ENCODE peak calls at places on chromosomes 12 and 14, in nine cellular contexts. L is stimulated activated naive CD4-positive, alpha-beta T cell treated with Interleukin-2 at 50 U/mL for 16 hours; G is MM.1S; I is LoVo; C is fibroblast of lung; Q is tibial nerve; R is head of caudate nucleus; S is MV-4-11; M is T-helper 2 cell. H is an unnamed sample.

GRCh38 chr14:68788275-68789001 is 4.4 kb downstream of the ZFP36L1 start:
- DNase-seq in L (no peak), G (no peak), C (peak; percentile 24), I (no peak), R (no peak), S (no peak), Q (no peak), M (no peak), H (no peak)

GRCh38 chr12:6777386-6777785 is 5.1 kb downstream of the LAG3 start:
- DNase-seq in C (no peak), Q (no peak), I (no peak), R (no peak), M (no peak), G (no peak), L (no peak), S (no peak), H (no peak)

GRCh38 chr12:118061011-118061875 is at the start of gene WSB2:
- DNase-seq in C (peak; percentile 71), G (peak; percentile 6), R (peak; percentile 90), I (peak; percentile 46), M (peak; percentile 63), L (peak; percentile 55), Q (peak; percentile 84), S (no peak), H (peak; percentile 84)

GRCh38 chr12:65169311-65170244 is at the start of gene LEMD3:
- DNase-seq in L (peak; percentile 93), Q (peak; percentile 90), R (peak; percentile 95), G (peak; percentile 99), I (peak; percentile 99), M (peak; percentile 97), S (peak; percentile 76), C (peak; percentile 87), H (peak; percentile 93)

GRCh38 chr12:2298556-2299195 is 245.9 kb downstream of the CACNA1C start:
- DNase-seq in S (no peak), L (no peak), M (no peak), I (no peak), R (no peak), G (no peak), Q (no peak), C (no peak), H (no peak)

GRCh38 chr12:92585106-92585775 is 117.5 kb upstream of the PLEKHG7 start:
- DNase-seq in L (no peak), Q (no peak), C (no peak), G (no peak), M (no peak), I (no peak), R (no peak), S (peak; percentile 68), H (no peak)

GRCh38 chr12:73321776-73322175 is 1049.6 kb downstream of the TRHDE start:
- DNase-seq in L (no peak), M (no peak), Q (no peak), R (no peak), C (no peak), I (no peak), S (no peak), G (no peak), H (no peak)

GRCh38 chr14:93219103-93219726 is 12.2 kb downstream of the UBR7 start:
- DNase-seq in Q (peak; percentile 26), C (peak; percentile 72), R (peak; percentile 58), I (peak; percentile 45), S (peak; percentile 53), L (peak; percentile 16), G (peak; percentile 54), M (peak; percentile 79), H (no peak)

GRCh38 chr12:28059220-28059619 is 86.7 kb upstream of the PTHLH start:
- DNase-seq in Q (no peak), R (no peak), C (no peak), L (no peak), M (no peak), I (no peak), S (no peak), G (no peak), H (no peak)

GRCh38 chr12:106897082-106897481 is 58.6 kb upstream of the TMEM263 start:
- DNase-seq in M (no peak), C (peak; percentile 44), I (no peak), S (no peak), R (no peak), G (no peak), Q (no peak), L (no peak), H (no peak)

GRCh38 chr14:93044601-93045000 is 71.1 kb downstream of the ITPK1 start:
- DNase-seq in G (no peak), L (no peak), R (no peak), I (peak; percentile 53), Q (no peak), C (no peak), S (peak; percentile 79), M (no peak), H (no peak)

GRCh38 chr12:52247622-52248540 is 14.8 kb downstream of the KRT7 start:
- DNase-seq in R (no peak), I (no peak), S (no peak), M (no peak), G (no peak), L (no peak), Q (no peak), C (no peak), H (no peak)

GRCh38 chr12:119693006-119693405 is 25.1 kb downstream of the PRKAB1 start:
- DNase-seq in M (no peak), I (peak; percentile 93), L (no peak), C (peak; percentile 95), S (no peak), Q (peak; percentile 39), G (no peak), R (no peak), H (peak; percentile 86)

GRCh38 chr12:75364918-75365317 is 26.0 kb upstream of the GLIPR1L2 start:
- DNase-seq in M (no peak), C (peak; percentile 70), I (no peak), S (peak; percentile 96), Q (no peak), R (no peak), G (no peak), L (no peak), H (no peak)

GRCh38 chr14:49975286-49975685 is 82.4 kb downstream of the ARF6 start:
- DNase-seq in I (peak; percentile 75), G (no peak), Q (no peak), M (no peak), L (no peak), R (no peak), C (peak; percentile 90), S (no peak), H (no peak)

GRCh38 chr14:65185859-65186258 is 83.5 kb upstream of the MAX start:
- DNase-seq in L (no peak), S (no peak), G (no peak), M (no peak), C (no peak), R (no peak), Q (no peak), I (no peak), H (no peak)

GRCh38 chr14:104714681-104715080 is 9.3 kb upstream of the ADSS1 start:
- DNase-seq in I (no peak), S (no peak), R (no peak), G (no peak), C (no peak), M (no peak), L (no peak), Q (no peak), H (no peak)

GRCh38 chr12:43113153-43113552 is 438.9 kb downstream of the ADAMTS20 start:
- DNase-seq in G (no peak), S (peak; percentile 16), L (no peak), C (peak; percentile 17), I (no peak), Q (no peak), R (no peak), M (no peak), H (peak; percentile 16)

GRCh38 chr14:98954347-98955000 is 317.5 kb downstream of the BCL11B start:
- DNase-seq in C (no peak), S (no peak), G (no peak), R (no peak), Q (no peak), M (no peak), I (no peak), L (no peak), H (no peak)

GRCh38 chr14:30610719-30611388 is 11.3 kb upstream of the SCFD1 start:
- DNase-seq in Q (peak; percentile 55), S (peak; percentile 93), I (no peak), C (peak; percentile 92), L (no peak), G (no peak), M (peak; percentile 18), R (peak; percentile 62), H (peak; percentile 35)

H was measured in uterus.